ENCODE peak calls at places on chromosomes 12 and 14, in eight cellular contexts. One of them, this sample, is unnamed.

GRCh38 chr14:63438065-63438757 is 105.0 kb downstream of the PPP2R5E start:
- DNase-seq in CD8-positive, alpha-beta memory T cell: no peak
- DNase-seq in fibroblast of the aortic adventitia: peak
- DNase-seq in CD4-positive, alpha-beta memory T cell: peak
- DNase-seq in HepG2: peak
- DNase-seq in choroid plexus epithelial cell: peak
- DNase-seq in left ventricle myocardium inferior: peak
- DNase-seq in HCT116: peak
- DNase-seq in this sample: no peak

GRCh38 chr12:52443966-52444365 is 8.0 kb downstream of the KRT6B start:
- DNase-seq in choroid plexus epithelial cell: no peak
- DNase-seq in HCT116: no peak
- DNase-seq in HepG2: no peak
- DNase-seq in left ventricle myocardium inferior: no peak
- DNase-seq in fibroblast of the aortic adventitia: no peak
- DNase-seq in CD4-positive, alpha-beta memory T cell: no peak
- DNase-seq in CD8-positive, alpha-beta memory T cell: no peak
- DNase-seq in this sample: no peak

GRCh38 chr14:28101992-28102391 is 664.6 kb upstream of the FOXG1 start:
- DNase-seq in choroid plexus epithelial cell: no peak
- DNase-seq in left ventricle myocardium inferior: no peak
- DNase-seq in HepG2: no peak
- DNase-seq in CD4-positive, alpha-beta memory T cell: no peak
- DNase-seq in CD8-positive, alpha-beta memory T cell: no peak
- DNase-seq in fibroblast of the aortic adventitia: no peak
- DNase-seq in HCT116: no peak
- DNase-seq in this sample: no peak

GRCh38 chr14:91755560-91755959 is 23.7 kb upstream of the CATSPERB start:
- DNase-seq in fibroblast of the aortic adventitia: peak
- DNase-seq in choroid plexus epithelial cell: peak
- DNase-seq in HCT116: peak
- DNase-seq in CD8-positive, alpha-beta memory T cell: no peak
- DNase-seq in left ventricle myocardium inferior: no peak
- DNase-seq in HepG2: peak
- DNase-seq in CD4-positive, alpha-beta memory T cell: no peak
- DNase-seq in this sample: no peak

GRCh38 chr14:54356172-54356571 is 40.6 kb upstream of the CDKN3 start:
- DNase-seq in fibroblast of the aortic adventitia: no peak
- DNase-seq in CD8-positive, alpha-beta memory T cell: no peak
- DNase-seq in choroid plexus epithelial cell: peak
- DNase-seq in left ventricle myocardium inferior: no peak
- DNase-seq in HepG2: peak
- DNase-seq in HCT116: no peak
- DNase-seq in CD4-positive, alpha-beta memory T cell: no peak
- DNase-seq in this sample: no peak

GRCh38 chr14:42782744-42783143 is 1176.1 kb downstream of the LRFN5 start:
- DNase-seq in HepG2: no peak
- DNase-seq in CD4-positive, alpha-beta memory T cell: no peak
- DNase-seq in HCT116: no peak
- DNase-seq in CD8-positive, alpha-beta memory T cell: no peak
- DNase-seq in choroid plexus epithelial cell: no peak
- DNase-seq in left ventricle myocardium inferior: no peak
- DNase-seq in fibroblast of the aortic adventitia: no peak
- DNase-seq in this sample: no peak

GRCh38 chr14:38125484-38125912 is 82.2 kb upstream of the SSTR1 start:
- DNase-seq in CD8-positive, alpha-beta memory T cell: no peak
- DNase-seq in left ventricle myocardium inferior: no peak
- DNase-seq in CD4-positive, alpha-beta memory T cell: no peak
- DNase-seq in choroid plexus epithelial cell: no peak
- DNase-seq in HepG2: no peak
- DNase-seq in HCT116: no peak
- DNase-seq in fibroblast of the aortic adventitia: no peak
- DNase-seq in this sample: no peak

GRCh38 chr12:116916714-116917114 is 6.0 kb downstream of the FBXW8 start:
- DNase-seq in choroid plexus epithelial cell: peak
- DNase-seq in HCT116: peak
- DNase-seq in CD4-positive, alpha-beta memory T cell: no peak
- DNase-seq in left ventricle myocardium inferior: no peak
- DNase-seq in CD8-positive, alpha-beta memory T cell: peak
- DNase-seq in HepG2: peak
- DNase-seq in fibroblast of the aortic adventitia: peak
- DNase-seq in this sample: peak

GRCh38 chr12:89453579-89453978 is 71.0 kb downstream of the GALNT4 start:
- DNase-seq in fibroblast of the aortic adventitia: peak
- DNase-seq in choroid plexus epithelial cell: peak
- DNase-seq in HepG2: peak
- DNase-seq in HCT116: no peak
- DNase-seq in CD4-positive, alpha-beta memory T cell: no peak
- DNase-seq in CD8-positive, alpha-beta memory T cell: no peak
- DNase-seq in left ventricle myocardium inferior: no peak
- DNase-seq in this sample: no peak

GRCh38 chr12:112294793-112295192 is 87.4 kb downstream of the HECTD4 start:
- DNase-seq in choroid plexus epithelial cell: peak
- DNase-seq in fibroblast of the aortic adventitia: peak
- DNase-seq in HCT116: peak
- DNase-seq in left ventricle myocardium inferior: no peak
- DNase-seq in CD8-positive, alpha-beta memory T cell: no peak
- DNase-seq in CD4-positive, alpha-beta memory T cell: no peak
- DNase-seq in HepG2: peak
- DNase-seq in this sample: no peak

GRCh38 chr14:93720076-93720815 is 68.0 kb downstream of the PRIMA1 start:
- DNase-seq in choroid plexus epithelial cell: no peak
- DNase-seq in CD8-positive, alpha-beta memory T cell: no peak
- DNase-seq in HCT116: no peak
- DNase-seq in fibroblast of the aortic adventitia: no peak
- DNase-seq in left ventricle myocardium inferior: no peak
- DNase-seq in HepG2: no peak
- DNase-seq in CD4-positive, alpha-beta memory T cell: no peak
- DNase-seq in this sample: no peak

DNA sequence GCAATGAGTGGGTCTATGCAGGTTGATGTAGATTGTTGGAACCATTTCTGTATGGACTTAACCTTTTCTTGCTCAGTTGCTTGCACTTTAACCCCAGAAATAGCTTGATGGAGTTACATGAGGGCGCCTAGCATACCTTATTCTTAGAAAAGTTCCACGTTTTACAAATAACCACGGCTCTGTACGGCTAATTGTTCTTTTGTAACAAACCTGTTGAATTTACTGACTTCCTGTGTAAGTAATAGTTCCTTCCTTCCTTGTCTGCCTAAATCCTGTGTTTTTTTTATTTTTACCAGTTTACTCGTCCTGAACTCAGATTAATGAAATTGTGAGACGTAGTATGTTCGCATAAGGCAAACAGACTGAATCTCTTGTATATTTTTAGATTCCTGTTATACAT is 106.2 kb downstream of the FGD4 start:
- DNase-seq in fibroblast of the aortic adventitia: no peak
- DNase-seq in CD8-positive, alpha-beta memory T cell: no peak
- DNase-seq in left ventricle myocardium inferior: no peak
- DNase-seq in HCT116: no peak
- DNase-seq in choroid plexus epithelial cell: no peak
- DNase-seq in HepG2: no peak
- DNase-seq in CD4-positive, alpha-beta memory T cell: no peak
- DNase-seq in this sample: no peak
- H3K4me3 ChIP-seq in fibroblast of the aortic adventitia: no peak
- H3K4me3 ChIP-seq in CD8-positive, alpha-beta memory T cell: no peak
- H3K4me3 ChIP-seq in left ventricle myocardium inferior: no peak
- H3K4me3 ChIP-seq in HCT116: no peak
- H3K4me3 ChIP-seq in choroid plexus epithelial cell: no peak
- H3K4me3 ChIP-seq in HepG2: no peak
- H3K4me3 ChIP-seq in CD4-positive, alpha-beta memory T cell: no peak
- H3K4me3 ChIP-seq in this sample: no peak

DNA sequence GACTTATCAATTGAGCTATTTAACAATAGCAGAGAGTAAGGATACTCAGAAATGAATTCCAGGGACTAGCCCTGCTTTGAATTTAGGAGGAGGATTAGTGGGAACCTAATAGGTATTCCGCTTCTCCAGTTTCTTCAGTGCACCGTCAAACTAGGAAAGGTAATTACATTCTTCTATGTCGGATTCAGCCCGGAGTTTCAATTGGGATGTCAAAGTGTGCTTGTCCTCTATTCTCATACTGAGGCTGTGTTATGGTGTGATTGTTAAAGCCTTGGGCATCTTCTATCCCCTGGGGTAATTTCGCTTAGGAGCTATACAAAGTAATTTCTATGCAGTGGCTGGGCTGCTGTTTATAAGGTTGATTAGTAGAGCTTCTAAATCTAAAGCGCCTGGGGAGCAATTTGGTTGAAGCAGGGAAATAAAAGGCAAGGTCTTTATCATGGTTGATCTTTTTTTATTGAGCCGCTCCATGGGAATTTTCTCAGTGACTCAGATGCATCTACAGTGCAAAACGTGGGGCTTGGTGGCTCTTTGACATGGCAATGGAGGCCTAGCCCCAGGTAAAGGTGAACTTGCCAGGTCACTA is 399.6 kb downstream of the ZFP36L1 start:
- DNase-seq in HCT116: no peak
- DNase-seq in choroid plexus epithelial cell: no peak
- DNase-seq in fibroblast of the aortic adventitia: no peak
- DNase-seq in CD4-positive, alpha-beta memory T cell: no peak
- DNase-seq in HepG2: no peak
- DNase-seq in CD8-positive, alpha-beta memory T cell: no peak
- DNase-seq in left ventricle myocardium inferior: no peak
- DNase-seq in this sample: no peak
- H3K4me3 ChIP-seq in HCT116: no peak
- H3K4me3 ChIP-seq in choroid plexus epithelial cell: no peak
- H3K4me3 ChIP-seq in fibroblast of the aortic adventitia: no peak
- H3K4me3 ChIP-seq in CD4-positive, alpha-beta memory T cell: no peak
- H3K4me3 ChIP-seq in HepG2: no peak
- H3K4me3 ChIP-seq in CD8-positive, alpha-beta memory T cell: no peak
- H3K4me3 ChIP-seq in left ventricle myocardium inferior: no peak
- H3K4me3 ChIP-seq in this sample: no peak

GRCh38 chr14:100388137-100389050 is 65.3 kb downstream of the SLC25A47 start:
- DNase-seq in left ventricle myocardium inferior: no peak
- DNase-seq in HepG2: no peak
- DNase-seq in CD4-positive, alpha-beta memory T cell: no peak
- DNase-seq in HCT116: no peak
- DNase-seq in choroid plexus epithelial cell: no peak
- DNase-seq in CD8-positive, alpha-beta memory T cell: no peak
- DNase-seq in fibroblast of the aortic adventitia: no peak
- DNase-seq in this sample: no peak
- H3K4me3 ChIP-seq in left ventricle myocardium inferior: no peak
- H3K4me3 ChIP-seq in HepG2: no peak
- H3K4me3 ChIP-seq in CD4-positive, alpha-beta memory T cell: no peak
- H3K4me3 ChIP-seq in HCT116: no peak
- H3K4me3 ChIP-seq in choroid plexus epithelial cell: no peak
- H3K4me3 ChIP-seq in CD8-positive, alpha-beta memory T cell: no peak
- H3K4me3 ChIP-seq in fibroblast of the aortic adventitia: no peak
- H3K4me3 ChIP-seq in this sample: no peak

DNA sequence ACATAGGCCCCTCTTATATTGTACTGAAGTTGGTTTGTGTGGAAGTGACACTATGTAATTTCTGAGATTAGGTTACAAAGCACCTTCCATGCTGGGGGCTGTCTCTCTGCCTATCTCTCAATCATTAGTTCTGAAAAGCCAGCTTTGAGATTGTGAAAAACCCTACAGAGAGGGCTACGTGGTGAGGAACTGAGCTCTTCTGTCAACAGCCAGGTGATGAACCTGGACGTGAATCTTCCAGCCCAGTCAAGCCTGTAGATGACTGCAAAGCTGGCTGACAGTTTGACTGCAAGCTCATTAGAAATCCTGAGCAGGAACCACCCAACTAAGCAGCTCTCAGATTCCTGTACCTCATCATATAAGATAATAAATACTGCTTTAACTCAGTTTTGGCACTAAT is 36.3 kb upstream of the BBS10 start:
- DNase-seq in CD4-positive, alpha-beta memory T cell: no peak
- DNase-seq in left ventricle myocardium inferior: no peak
- DNase-seq in choroid plexus epithelial cell: no peak
- DNase-seq in HCT116: no peak
- DNase-seq in CD8-positive, alpha-beta memory T cell: no peak
- DNase-seq in fibroblast of the aortic adventitia: no peak
- DNase-seq in HepG2: no peak
- DNase-seq in this sample: no peak
- H3K4me3 ChIP-seq in CD4-positive, alpha-beta memory T cell: no peak
- H3K4me3 ChIP-seq in left ventricle myocardium inferior: no peak
- H3K4me3 ChIP-seq in choroid plexus epithelial cell: no peak
- H3K4me3 ChIP-seq in HCT116: no peak
- H3K4me3 ChIP-seq in CD8-positive, alpha-beta memory T cell: no peak
- H3K4me3 ChIP-seq in fibroblast of the aortic adventitia: no peak
- H3K4me3 ChIP-seq in HepG2: no peak
- H3K4me3 ChIP-seq in this sample: no peak

GRCh38 chr14:104138098-104138890 is at the start of gene KIF26A:
- DNase-seq in choroid plexus epithelial cell: peak
- DNase-seq in HepG2: no peak
- DNase-seq in HCT116: peak
- DNase-seq in fibroblast of the aortic adventitia: no peak
- DNase-seq in left ventricle myocardium inferior: peak
- DNase-seq in CD8-positive, alpha-beta memory T cell: no peak
- DNase-seq in CD4-positive, alpha-beta memory T cell: no peak
- DNase-seq in this sample: no peak

GRCh38 chr14:104137297-104138097 is 890 bp upstream of the KIF26A start:
- DNase-seq in HCT116: no peak
- DNase-seq in left ventricle myocardium inferior: peak
- DNase-seq in HepG2: peak
- DNase-seq in choroid plexus epithelial cell: peak
- DNase-seq in CD4-positive, alpha-beta memory T cell: peak
- DNase-seq in fibroblast of the aortic adventitia: peak
- DNase-seq in CD8-positive, alpha-beta memory T cell: peak
- DNase-seq in this sample: no peak

GRCh38 chr14:104139460-104140212 is 1.2 kb downstream of the KIF26A start:
- DNase-seq in left ventricle myocardium inferior: peak
- DNase-seq in choroid plexus epithelial cell: no peak
- DNase-seq in HepG2: no peak
- DNase-seq in fibroblast of the aortic adventitia: no peak
- DNase-seq in CD4-positive, alpha-beta memory T cell: no peak
- DNase-seq in CD8-positive, alpha-beta memory T cell: no peak
- DNase-seq in HCT116: no peak
- DNase-seq in this sample: no peak

GRCh38 chr14:104140213-104140462 is 1.8 kb downstream of the KIF26A start:
- DNase-seq in left ventricle myocardium inferior: peak
- DNase-seq in choroid plexus epithelial cell: no peak
- DNase-seq in CD8-positive, alpha-beta memory T cell: no peak
- DNase-seq in HCT116: no peak
- DNase-seq in HepG2: no peak
- DNase-seq in fibroblast of the aortic adventitia: no peak
- DNase-seq in CD4-positive, alpha-beta memory T cell: no peak
- DNase-seq in this sample: no peak

DNA sequence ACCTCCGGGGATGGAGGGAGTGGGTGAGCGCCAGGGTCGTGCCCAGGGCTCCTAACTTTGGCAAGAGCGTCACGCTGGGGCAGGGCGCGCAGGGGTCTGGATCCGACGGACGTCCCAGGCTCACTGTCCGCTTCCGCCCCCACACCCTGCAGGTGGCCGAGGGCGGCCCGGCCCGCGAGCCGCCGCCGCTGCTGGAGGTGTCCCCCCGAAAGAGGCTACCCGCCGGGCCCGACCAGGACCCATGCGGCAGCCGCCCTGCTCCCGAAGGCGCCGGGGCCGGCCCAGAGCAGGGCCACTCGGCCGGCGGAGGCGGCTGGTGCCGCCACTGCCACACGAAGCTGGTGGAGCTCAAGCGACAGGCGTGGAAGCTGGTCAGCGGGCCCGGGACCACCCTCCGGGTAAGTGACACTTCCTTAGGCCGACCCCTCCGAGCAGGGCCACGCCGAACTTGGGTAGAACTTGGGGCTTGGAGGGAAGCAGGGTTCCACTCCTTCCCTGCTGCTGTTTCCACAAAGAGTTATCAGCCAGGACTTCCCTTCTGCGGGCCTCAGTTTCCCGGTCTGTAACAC is 588 bp downstream of the KIF26A start:
- DNase-seq in choroid plexus epithelial cell: peak
- DNase-seq in CD4-positive, alpha-beta memory T cell: no peak
- DNase-seq in fibroblast of the aortic adventitia: no peak
- DNase-seq in CD8-positive, alpha-beta memory T cell: no peak
- DNase-seq in HCT116: no peak
- DNase-seq in left ventricle myocardium inferior: peak
- DNase-seq in HepG2: no peak
- DNase-seq in this sample: no peak
- H3K4me3 ChIP-seq in choroid plexus epithelial cell: peak
- H3K4me3 ChIP-seq in CD4-positive, alpha-beta memory T cell: no peak
- H3K4me3 ChIP-seq in fibroblast of the aortic adventitia: no peak
- H3K4me3 ChIP-seq in CD8-positive, alpha-beta memory T cell: no peak
- H3K4me3 ChIP-seq in HCT116: peak
- H3K4me3 ChIP-seq in left ventricle myocardium inferior: peak
- H3K4me3 ChIP-seq in HepG2: no peak
- H3K4me3 ChIP-seq in this sample: no peak